ENCODE peak calls at places on chromosomes 6 and 20, in four cellular contexts. A is naive thymus-derived CD4-positive, alpha-beta T cell; O is mesenchymal stem cell; E is mammary epithelial cell. Y is an unnamed sample. For H3K4me1, the result is how much of the 10 kb centered on the place peaks cover.

GRCh38 chr6:153167026-153167891 is 36.2 kb upstream of the RGS17 start:
- DNase-seq in A (no peak), O (peak), E (peak), Y (no peak)

GRCh38 chr20:1851396-1851795 is 43.8 kb upstream of the SIRPA start:
- DNase-seq in E (no peak), O (no peak), A (no peak), Y (no peak)

GRCh38 chr6:513961-514360 is 122.4 kb downstream of the IRF4 start:
- DNase-seq in E (no peak), O (no peak), A (no peak), Y (no peak)

GRCh38 chr6:107333491-107333890 is 125.9 kb downstream of the PDSS2 start:
- DNase-seq in A (no peak), O (no peak), E (no peak), Y (no peak)

GRCh38 chr6:161273356-161273751 is 507 bp downstream of the AGPAT4 start:
- DNase-seq in E (peak), O (peak), A (peak), Y (peak)

GRCh38 chr6:138531387-138531786 is 32.1 kb upstream of the NHSL1 start:
- DNase-seq in A (no peak), O (no peak), E (no peak), Y (no peak)

GRCh38 chr20:44491635-44492395 is 16.1 kb downstream of the TTPAL start:
- DNase-seq in E (no peak), O (peak), A (no peak), Y (no peak)

GRCh38 chr6:26394289-26394688 is 7.8 kb upstream of the BTN3A1 start:
- DNase-seq in A (no peak), O (peak), E (peak), Y (no peak)

GRCh38 chr6:1244941-1245340 is 67.0 kb upstream of the FOXQ1 start:
- DNase-seq in A (no peak), O (no peak), E (no peak), Y (no peak)

GRCh38 chr20:36741072-36741471 is 4.8 kb downstream of the NDRG3 start:
- DNase-seq in O (no peak), E (no peak), A (no peak), Y (no peak)

GRCh38 chr20:52832151-52832550 is 140.0 kb upstream of the TSHZ2 start:
- DNase-seq in E (no peak), O (no peak), A (no peak), Y (no peak)

GRCh38 chr20:2292711-2293110 is 3.1 kb upstream of the TGM3 start:
- DNase-seq in O (no peak), E (no peak), A (no peak), Y (no peak)

GRCh38 chr20:22579711-22580697 is 4.4 kb downstream of the FOXA2 start:
- DNase-seq in A (no peak), O (no peak), E (no peak), Y (no peak)
- H3K4me3 ChIP-seq in A (no peak), O (no peak), E (no peak), Y (no peak)

GRCh38 chr6:90220273-90220672 is 76.4 kb downstream of the BACH2 start:
- DNase-seq in A (no peak), O (no peak), E (no peak), Y (no peak)
- H3K4me1 ChIP-seq in A (half or more), O (under half), E (under half), Y (under half)

DNA sequence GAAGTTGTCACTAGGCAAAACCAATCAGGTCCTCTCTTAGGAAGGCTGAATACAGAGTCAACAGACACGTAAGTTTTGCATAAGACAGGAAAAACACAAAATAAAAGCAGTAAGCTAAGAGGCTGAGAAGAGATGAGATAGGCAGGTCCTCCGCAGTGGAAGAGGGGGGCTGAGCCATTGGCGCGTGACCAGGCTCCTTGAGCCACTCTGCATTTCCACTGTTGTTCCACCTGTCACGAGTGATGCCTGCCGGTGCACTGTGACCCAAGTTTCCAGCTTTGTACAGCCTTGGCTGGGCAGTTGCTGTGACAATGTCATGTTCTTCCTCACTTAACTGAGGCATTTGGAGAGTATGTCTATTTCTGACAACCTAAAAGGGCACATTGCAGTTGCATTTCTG is 58.6 kb downstream of the NUDT3 start:
- DNase-seq in O (no peak), A (no peak), E (no peak), Y (no peak)
- H3K27ac ChIP-seq in O (no peak), A (no peak), E (no peak), Y (no peak)

DNA sequence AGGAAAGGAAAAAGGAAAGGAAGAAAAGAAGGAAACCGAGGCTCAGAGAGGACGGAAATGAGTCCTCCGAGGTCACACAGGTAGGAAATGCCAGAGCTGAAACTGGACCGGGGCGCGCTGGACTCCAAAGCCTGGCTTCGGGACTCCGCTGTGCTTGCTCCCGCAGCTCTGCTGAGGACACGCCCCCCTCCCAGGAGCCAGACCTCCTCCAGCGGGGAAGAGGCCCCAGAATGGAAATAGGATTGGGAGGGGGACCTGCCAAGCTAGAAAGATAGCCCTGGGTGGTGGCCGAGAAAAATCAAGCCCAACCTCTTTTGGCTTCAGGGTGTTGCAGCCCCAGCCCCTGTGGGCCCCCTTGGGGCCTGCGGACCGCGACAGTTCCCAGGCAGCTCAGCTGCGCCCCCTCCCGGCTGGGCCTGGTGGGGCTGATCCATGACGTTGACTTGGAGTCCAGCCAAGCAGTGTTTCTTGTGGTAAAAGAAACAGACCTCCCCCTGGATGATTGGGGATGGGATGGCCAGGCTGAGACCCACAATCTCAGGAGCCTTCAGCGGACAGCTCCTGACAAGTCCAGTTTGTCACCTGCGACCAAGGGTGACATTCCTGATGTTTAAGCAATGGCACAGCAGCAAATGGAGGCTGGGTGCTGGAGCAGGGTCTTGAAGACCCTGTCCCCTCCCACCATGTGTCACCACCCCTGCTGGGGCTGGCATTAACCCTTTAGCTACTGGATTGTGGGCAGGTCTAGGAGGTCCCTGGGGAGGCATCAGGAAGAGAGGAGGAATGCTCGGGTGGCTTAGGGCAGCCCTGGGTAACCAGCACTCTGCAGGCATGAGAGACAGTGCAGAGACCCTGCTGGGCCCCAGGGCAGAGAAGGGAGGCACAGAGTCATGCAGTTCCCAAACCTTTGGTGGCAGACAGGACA is 55.4 kb downstream of the RIPOR3 start:
- DNase-seq in A (peak), E (no peak), O (peak), Y (peak)
- H3K4me3 ChIP-seq in A (no peak), E (no peak), O (peak), Y (no peak)

GRCh38 chr6:42010909-42011308 is 39.4 kb upstream of the TAF8 start:
- DNase-seq in A (no peak), E (no peak), O (no peak), Y (no peak)

GRCh38 chr6:42012501-42013133 is 37.7 kb upstream of the TAF8 start:
- DNase-seq in E (no peak), O (peak), A (no peak), Y (no peak)

GRCh38 chr6:42009844-42010184 is 40.5 kb upstream of the TAF8 start:
- DNase-seq in O (no peak), A (no peak), E (no peak), Y (no peak)

GRCh38 chr6:42007753-42008528 is 42.4 kb upstream of the TAF8 start:
- DNase-seq in E (no peak), A (peak), O (no peak), Y (peak)

DNA sequence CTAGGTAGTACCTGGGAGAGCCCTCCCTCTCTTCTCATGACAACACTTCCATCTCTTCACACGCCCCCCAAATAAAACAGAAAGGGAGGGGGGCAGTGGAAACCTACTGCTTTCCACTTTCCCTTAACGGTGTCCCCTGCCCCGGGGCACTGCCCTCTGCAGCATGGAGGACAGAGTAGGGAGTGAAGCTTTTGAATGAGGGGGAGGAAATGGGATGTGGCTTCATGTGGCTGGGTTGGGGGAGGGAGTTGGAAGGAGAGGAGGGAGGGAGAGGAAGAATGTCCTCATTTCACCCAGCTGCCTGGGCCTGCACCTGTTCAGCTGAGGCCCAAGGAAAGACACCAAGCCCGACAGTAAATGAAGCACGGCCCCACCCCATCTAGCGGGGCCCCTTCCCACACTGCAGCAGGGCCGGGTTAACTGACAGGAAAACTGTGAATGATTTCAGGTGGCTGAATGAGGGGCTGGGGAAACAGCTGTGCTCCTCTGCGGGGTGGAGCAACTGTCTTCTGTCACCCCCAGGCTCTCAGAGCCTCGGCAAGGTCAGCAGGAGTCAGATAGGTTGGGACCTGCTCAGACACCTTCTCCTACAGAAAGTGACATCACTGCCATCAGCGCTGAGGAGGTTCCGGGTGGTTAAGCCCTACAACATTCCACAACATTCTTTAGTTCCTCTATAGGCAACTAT is 40.0 kb upstream of the TAF8 start:
- DNase-seq in E (no peak), O (peak), A (no peak), Y (no peak)
- H3K4me1 ChIP-seq in E (under half), O (under half), A (half or more), Y (under half)

GRCh38 chr6:72784071-72784470 is 162.2 kb downstream of the KCNQ5 start:
- DNase-seq in A (no peak), E (peak), O (peak), Y (no peak)
- H3K27ac ChIP-seq in A (no peak), E (peak), O (no peak), Y (no peak)

DNA sequence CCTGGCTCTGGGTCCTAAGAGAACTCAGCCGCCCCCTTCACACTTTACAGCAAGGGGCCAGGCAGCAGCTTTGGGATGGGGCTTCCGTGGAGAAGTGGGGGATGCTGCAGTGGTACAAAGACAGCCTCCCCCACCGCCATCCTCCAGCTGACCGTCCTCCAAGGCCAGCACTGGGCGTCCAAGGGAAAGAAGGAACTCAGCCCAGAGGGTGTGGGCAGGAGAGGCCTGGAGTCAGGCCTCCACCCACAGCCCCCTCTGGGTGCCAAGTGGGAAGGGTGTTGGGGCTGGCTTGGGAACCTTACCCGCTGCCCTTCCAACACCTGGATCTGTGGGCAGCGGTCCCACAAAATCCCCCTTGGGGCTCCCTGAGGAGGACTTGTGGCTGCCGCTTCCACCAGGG is 13.1 kb downstream of the STMN3 start:
- DNase-seq in E (no peak), A (no peak), O (no peak), Y (no peak)
- H3K4me3 ChIP-seq in E (no peak), A (peak), O (no peak), Y (peak)

GRCh38 chr20:58650776-58651547 is at the start of gene STX16:
- DNase-seq in A (peak), O (peak), E (peak), Y (peak)
- H3K4me1 ChIP-seq in A (under half), O (under half), E (under half), Y (under half)

Y was measured in CD4-positive, CD25-positive, alpha-beta regulatory T cell.